ENCODE peak calls at places on chromosomes 3 and 15, in six cellular contexts. One of them, this sample, is unnamed.

GRCh38 chr3:109072208-109072607 is 45.7 kb downstream of the MORC1 start:
- DNase-seq in K562: no peak
- DNase-seq in HCT116: no peak
- DNase-seq in HepG2: no peak
- DNase-seq in NT2/D1: no peak
- DNase-seq in H1: no peak
- DNase-seq in this sample: no peak

GRCh38 chr3:43153189-43154083 is 47.6 kb upstream of the POMGNT2 start:
- DNase-seq in HCT116: no peak
- DNase-seq in H1: no peak
- DNase-seq in K562: no peak
- DNase-seq in HepG2: no peak
- DNase-seq in NT2/D1: no peak
- DNase-seq in this sample: no peak

GRCh38 chr15:39040861-39041260 is 476.2 kb upstream of the RASGRP1 start:
- DNase-seq in HCT116: no peak
- DNase-seq in NT2/D1: no peak
- DNase-seq in H1: no peak
- DNase-seq in K562: no peak
- DNase-seq in HepG2: no peak
- DNase-seq in this sample: no peak

GRCh38 chr15:50066202-50066601 is 52.8 kb downstream of the ATP8B4 start:
- DNase-seq in NT2/D1: no peak
- DNase-seq in HepG2: no peak
- DNase-seq in HCT116: no peak
- DNase-seq in H1: no peak
- DNase-seq in K562: no peak
- DNase-seq in this sample: no peak

GRCh38 chr3:195732951-195733350 is 12.2 kb downstream of the MUC20 start:
- DNase-seq in HCT116: no peak
- DNase-seq in NT2/D1: no peak
- DNase-seq in H1: no peak
- DNase-seq in K562: no peak
- DNase-seq in HepG2: no peak
- DNase-seq in this sample: no peak

GRCh38 chr3:11757441-11757875 is 89.2 kb downstream of the TAMM41 start:
- DNase-seq in NT2/D1: no peak
- DNase-seq in HCT116: no peak
- DNase-seq in HepG2: no peak
- DNase-seq in H1: no peak
- DNase-seq in K562: no peak
- DNase-seq in this sample: no peak

GRCh38 chr3:149180057-149180573 is 41.5 kb downstream of the CP start:
- DNase-seq in NT2/D1: no peak
- DNase-seq in HepG2: peak
- DNase-seq in H1: no peak
- DNase-seq in HCT116: peak
- DNase-seq in K562: peak
- DNase-seq in this sample: no peak

GRCh38 chr3:58433400-58434169 is at the start of gene PDHB:
- DNase-seq in HepG2: peak
- DNase-seq in H1: peak
- DNase-seq in NT2/D1: peak
- DNase-seq in HCT116: peak
- DNase-seq in K562: peak
- DNase-seq in this sample: peak

GRCh38 chr15:101540480-101541239 is 51.2 kb upstream of the PCSK6 start:
- DNase-seq in HepG2: peak
- DNase-seq in NT2/D1: no peak
- DNase-seq in H1: no peak
- DNase-seq in HCT116: no peak
- DNase-seq in K562: no peak
- DNase-seq in this sample: no peak

GRCh38 chr3:113906568-113907140 is 41.2 kb upstream of the ZDHHC23 start:
- DNase-seq in H1: no peak
- DNase-seq in NT2/D1: no peak
- DNase-seq in HCT116: no peak
- DNase-seq in HepG2: no peak
- DNase-seq in K562: no peak
- DNase-seq in this sample: no peak

GRCh38 chr3:25938566-25939325 is 148.9 kb downstream of the OXSM start:
- DNase-seq in NT2/D1: no peak
- DNase-seq in HCT116: no peak
- DNase-seq in HepG2: no peak
- DNase-seq in K562: no peak
- DNase-seq in H1: no peak
- DNase-seq in this sample: no peak

GRCh38 chr15:35737521-35737920 is 191.6 kb upstream of the DPH6 start:
- DNase-seq in K562: no peak
- DNase-seq in HCT116: no peak
- DNase-seq in H1: no peak
- DNase-seq in HepG2: no peak
- DNase-seq in NT2/D1: no peak
- DNase-seq in this sample: no peak

GRCh38 chr15:73633991-73634495 is 854 bp upstream of the NPTN start:
- DNase-seq in NT2/D1: no peak
- DNase-seq in H1: no peak
- DNase-seq in HCT116: peak
- DNase-seq in K562: no peak
- DNase-seq in HepG2: peak
- DNase-seq in this sample: no peak

GRCh38 chr3:9897408-9898372 is 5.0 kb upstream of the IL17RE start:
- DNase-seq in K562: peak
- DNase-seq in NT2/D1: no peak
- DNase-seq in HepG2: peak
- DNase-seq in HCT116: peak
- DNase-seq in H1: no peak
- DNase-seq in this sample: peak

GRCh38 chr3:150036780-150037179 is 66.1 kb upstream of the PFN2 start:
- DNase-seq in K562: no peak
- DNase-seq in H1: no peak
- DNase-seq in HepG2: no peak
- DNase-seq in HCT116: no peak
- DNase-seq in NT2/D1: no peak
- DNase-seq in this sample: no peak

GRCh38 chr3:101219842-101220560 is 100.4 kb downstream of the IMPG2 start:
- DNase-seq in HCT116: no peak
- DNase-seq in H1: no peak
- DNase-seq in NT2/D1: no peak
- DNase-seq in HepG2: no peak
- DNase-seq in K562: no peak
- DNase-seq in this sample: no peak

GRCh38 chr3:122777563-122777962 is 16.1 kb downstream of the HSPBAP1 start:
- DNase-seq in H1: no peak
- DNase-seq in K562: no peak
- DNase-seq in NT2/D1: no peak
- DNase-seq in HCT116: no peak
- DNase-seq in HepG2: no peak
- DNase-seq in this sample: no peak
- TF ChIP-seq ZNF274 in H1: no peak
- TF ChIP-seq ZNF274 in K562: no peak
- TF ChIP-seq ZNF274 in NT2/D1: no peak
- TF ChIP-seq ZNF274 in HCT116: no peak
- TF ChIP-seq ZNF274 in HepG2: no peak
- TF ChIP-seq ZNF274 in this sample: no peak

DNA sequence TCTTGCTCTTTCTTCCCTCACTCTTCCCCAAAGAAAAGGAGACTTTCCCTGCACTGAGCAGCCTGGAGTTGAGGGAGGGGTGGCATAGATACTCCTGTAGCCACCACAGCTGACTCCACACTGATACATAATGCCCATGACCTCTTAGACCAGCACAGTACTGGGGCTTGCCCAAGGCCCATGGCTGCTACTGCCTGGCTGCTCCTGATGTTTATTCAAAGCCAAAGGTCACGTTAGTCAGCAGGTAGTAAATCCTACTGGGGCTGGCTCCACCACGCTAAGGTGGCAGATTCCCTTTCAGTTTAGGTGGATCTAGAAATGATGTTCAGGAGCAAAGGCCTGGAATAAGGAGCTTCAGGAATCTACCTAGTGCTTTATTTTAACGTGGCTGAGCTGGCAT is 212.7 kb downstream of the C3orf38 start:
- DNase-seq in NT2/D1: no peak
- DNase-seq in H1: no peak
- DNase-seq in HCT116: no peak
- DNase-seq in HepG2: peak
- DNase-seq in K562: no peak
- DNase-seq in this sample: no peak
- TF ChIP-seq ZNF274 in NT2/D1: no peak
- TF ChIP-seq ZNF274 in H1: no peak
- TF ChIP-seq ZNF274 in HCT116: no peak
- TF ChIP-seq ZNF274 in HepG2: no peak
- TF ChIP-seq ZNF274 in K562: no peak
- TF ChIP-seq ZNF274 in this sample: no peak

GRCh38 chr3:18649666-18650363 is 224.7 kb upstream of the SATB1 start:
- DNase-seq in K562: no peak
- DNase-seq in HCT116: no peak
- DNase-seq in H1: no peak
- DNase-seq in HepG2: no peak
- DNase-seq in NT2/D1: no peak
- DNase-seq in this sample: peak
- TF ChIP-seq ZNF274 in K562: no peak
- TF ChIP-seq ZNF274 in HCT116: no peak
- TF ChIP-seq ZNF274 in H1: no peak
- TF ChIP-seq ZNF274 in HepG2: no peak
- TF ChIP-seq ZNF274 in NT2/D1: no peak
- TF ChIP-seq ZNF274 in this sample: no peak

GRCh38 chr3:27228805-27229204 is 140.4 kb downstream of the NEK10 start:
- DNase-seq in HepG2: peak
- DNase-seq in NT2/D1: peak
- DNase-seq in K562: no peak
- DNase-seq in HCT116: peak
- DNase-seq in H1: no peak
- DNase-seq in this sample: no peak

GRCh38 chr3:27219127-27219860 is 149.9 kb downstream of the NEK10 start:
- DNase-seq in HepG2: no peak
- DNase-seq in HCT116: no peak
- DNase-seq in K562: no peak
- DNase-seq in NT2/D1: no peak
- DNase-seq in H1: no peak
- DNase-seq in this sample: no peak

GRCh38 chr3:27220166-27220565 is 149.0 kb downstream of the NEK10 start:
- DNase-seq in K562: no peak
- DNase-seq in H1: no peak
- DNase-seq in NT2/D1: no peak
- DNase-seq in HepG2: no peak
- DNase-seq in HCT116: no peak
- DNase-seq in this sample: no peak

GRCh38 chr3:27221264-27221932 is 147.8 kb downstream of the NEK10 start:
- DNase-seq in K562: no peak
- DNase-seq in NT2/D1: no peak
- DNase-seq in HepG2: no peak
- DNase-seq in H1: no peak
- DNase-seq in HCT116: no peak
- DNase-seq in this sample: no peak

GRCh38 chr3:27224197-27224596 is 145.0 kb downstream of the NEK10 start:
- DNase-seq in HCT116: no peak
- DNase-seq in HepG2: no peak
- DNase-seq in K562: no peak
- DNase-seq in NT2/D1: no peak
- DNase-seq in H1: no peak
- DNase-seq in this sample: no peak
- TF ChIP-seq ZNF274 in HCT116: no peak
- TF ChIP-seq ZNF274 in HepG2: no peak
- TF ChIP-seq ZNF274 in K562: no peak
- TF ChIP-seq ZNF274 in NT2/D1: no peak
- TF ChIP-seq ZNF274 in H1: no peak
- TF ChIP-seq ZNF274 in this sample: no peak

GRCh38 chr3:183513046-183513706 is 42.3 kb downstream of the KLHL6 start:
- DNase-seq in K562: no peak
- DNase-seq in HCT116: no peak
- DNase-seq in NT2/D1: no peak
- DNase-seq in HepG2: no peak
- DNase-seq in H1: no peak
- DNase-seq in this sample: no peak
- TF ChIP-seq ZNF274 in K562: no peak
- TF ChIP-seq ZNF274 in HCT116: no peak
- TF ChIP-seq ZNF274 in NT2/D1: no peak
- TF ChIP-seq ZNF274 in HepG2: no peak
- TF ChIP-seq ZNF274 in H1: no peak
- TF ChIP-seq ZNF274 in this sample: no peak

GRCh38 chr3:121545049-121545563 is 682 bp downstream of the POLQ start:
- DNase-seq in HCT116: no peak
- DNase-seq in H1: no peak
- DNase-seq in NT2/D1: no peak
- DNase-seq in HepG2: no peak
- DNase-seq in K562: peak
- DNase-seq in this sample: no peak
- TF ChIP-seq ZNF274 in HCT116: no peak
- TF ChIP-seq ZNF274 in H1: no peak
- TF ChIP-seq ZNF274 in NT2/D1: no peak
- TF ChIP-seq ZNF274 in HepG2: no peak
- TF ChIP-seq ZNF274 in K562: no peak
- TF ChIP-seq ZNF274 in this sample: no peak

DNA sequence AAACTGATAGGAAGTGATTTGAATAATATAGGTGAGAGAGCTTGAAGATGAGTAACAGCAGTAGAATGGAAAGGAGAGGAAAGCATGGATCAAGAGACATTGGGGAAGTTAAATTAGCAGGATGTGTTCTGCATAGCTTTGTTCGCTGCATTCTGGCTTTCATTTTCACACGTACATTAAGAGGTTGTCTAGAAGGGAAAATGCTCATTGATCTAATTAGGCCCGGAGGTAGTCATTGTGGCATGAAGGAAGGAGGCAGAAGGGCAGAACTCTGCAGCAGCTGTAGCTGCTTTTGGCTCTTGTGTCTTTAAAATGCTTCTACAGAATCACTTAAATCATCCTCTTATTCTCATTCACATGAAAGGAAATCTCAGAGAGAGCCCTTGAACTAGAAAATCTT is 40.3 kb downstream of the KCNAB1 start:
- DNase-seq in HepG2: no peak
- DNase-seq in NT2/D1: no peak
- DNase-seq in K562: no peak
- DNase-seq in H1: no peak
- DNase-seq in HCT116: no peak
- DNase-seq in this sample: peak
- TF ChIP-seq ZNF274 in HepG2: no peak
- TF ChIP-seq ZNF274 in NT2/D1: no peak
- TF ChIP-seq ZNF274 in K562: no peak
- TF ChIP-seq ZNF274 in H1: no peak
- TF ChIP-seq ZNF274 in HCT116: no peak
- TF ChIP-seq ZNF274 in this sample: no peak